ENCODE peak calls at places on chromosomes 1 and 21, in seven cellular contexts. K is tibial artery; E is left ventricle myocardium inferior; Q is RWPE2; A is CD4-positive, alpha-beta memory T cell; R is upper lobe of right lung; J is neural progenitor cell. X is an unnamed sample.

GRCh38 chr1:17869826-17870225 is 114.7 kb downstream of the ACTL8 start:
- DNase-seq in K (no peak), R (no peak), E (no peak), Q (no peak), A (no peak), J (no peak), X (no peak)

GRCh38 chr1:1677718-1678580 is 14.6 kb downstream of the SLC35E2B start:
- DNase-seq in J (no peak), E (no peak), Q (no peak), K (no peak), A (peak), R (peak), X (peak)

GRCh38 chr1:201153474-201154388 is 543 bp downstream of the TMEM9 start:
- DNase-seq in Q (no peak), E (no peak), A (no peak), J (no peak), R (no peak), K (peak), X (no peak)

GRCh38 chr1:234907585-234908457 is 220.8 kb downstream of the TOMM20 start:
- DNase-seq in Q (no peak), J (no peak), R (no peak), A (no peak), K (no peak), E (no peak), X (no peak)

GRCh38 chr1:230715510-230715909 is 1.6 kb upstream of the AGT start:
- DNase-seq in K (no peak), R (no peak), A (no peak), E (no peak), Q (no peak), J (no peak), X (no peak)

GRCh38 chr1:55547441-55547840 is 332.3 kb upstream of the USP24 start:
- DNase-seq in R (no peak), Q (no peak), K (no peak), J (no peak), E (no peak), A (no peak), X (no peak)

GRCh38 chr1:161739865-161740566 is 9.6 kb upstream of the DUSP12 start:
- DNase-seq in K (peak), R (no peak), A (no peak), Q (no peak), E (no peak), J (no peak), X (no peak)

GRCh38 chr1:14451217-14451616 is 147.3 kb upstream of the KAZN start:
- DNase-seq in E (no peak), Q (no peak), A (no peak), J (no peak), K (no peak), R (no peak), X (no peak)

GRCh38 chr1:194013561-194013960 is 827.1 kb upstream of the B3GALT2 start:
- DNase-seq in K (no peak), E (no peak), R (no peak), A (no peak), Q (no peak), J (no peak), X (no peak)

GRCh38 chr21:45074818-45075605 is 632 bp downstream of the ADARB1 start:
- DNase-seq in E (no peak), Q (no peak), R (peak), A (peak), K (no peak), J (peak), X (peak)

GRCh38 chr1:228170666-228171065 is 5.1 kb downstream of the IBA57 start:
- DNase-seq in R (no peak), Q (no peak), K (no peak), J (no peak), E (no peak), A (no peak), X (peak)

GRCh38 chr1:25743164-25744139 is 56.5 kb upstream of the SELENON start:
- DNase-seq in Q (peak), R (peak), A (no peak), K (peak), E (peak), J (no peak), X (peak)

DNA sequence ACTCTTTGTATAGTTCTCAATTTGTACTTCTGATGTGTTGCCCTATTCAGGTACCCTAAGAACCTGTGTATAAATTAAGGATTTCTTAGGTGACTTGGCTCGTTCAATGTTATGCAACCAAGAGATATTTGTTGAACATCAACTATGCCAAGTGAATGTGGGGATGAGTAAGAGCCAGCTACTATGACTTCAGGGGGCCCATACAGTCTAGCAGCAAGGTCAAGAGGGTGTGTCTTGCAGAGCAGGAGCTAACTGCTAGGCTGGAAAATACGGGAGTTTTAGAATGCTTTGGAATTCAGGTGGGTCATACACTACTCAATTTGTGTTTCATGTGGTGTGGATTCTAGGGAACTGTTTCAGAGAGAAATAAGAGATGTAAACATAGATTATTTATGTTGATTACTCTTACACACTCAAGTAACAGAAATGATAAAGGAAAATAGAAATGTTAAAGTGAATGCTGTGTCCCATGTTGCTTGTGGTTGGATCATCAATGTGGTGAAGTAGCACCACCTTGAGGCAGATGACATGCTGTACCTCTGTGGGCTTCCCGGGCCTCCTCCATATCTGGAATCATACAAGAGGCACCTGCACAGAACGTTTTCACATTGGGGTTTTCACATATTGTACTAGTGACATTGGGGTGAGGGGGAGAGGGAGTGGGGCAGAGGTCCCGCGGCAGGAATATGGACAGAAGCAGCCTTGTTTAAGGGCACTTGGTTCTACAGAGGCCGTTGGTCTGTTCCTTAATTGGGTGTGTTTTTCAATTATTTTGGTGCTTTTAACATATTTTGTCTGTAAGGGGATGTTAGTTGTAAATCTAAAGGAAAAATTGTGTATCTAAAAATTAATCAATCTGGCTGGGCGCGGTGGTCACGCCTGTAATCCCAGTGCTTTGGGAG is 12.4 kb downstream of the ARPC5 start:
- DNase-seq in A (peak), Q (no peak), R (no peak), E (peak), J (peak), K (no peak), X (no peak)
- H3K27ac ChIP-seq in A (no peak), Q (peak), R (peak), E (peak), J (no peak), K (peak), X (peak)

DNA sequence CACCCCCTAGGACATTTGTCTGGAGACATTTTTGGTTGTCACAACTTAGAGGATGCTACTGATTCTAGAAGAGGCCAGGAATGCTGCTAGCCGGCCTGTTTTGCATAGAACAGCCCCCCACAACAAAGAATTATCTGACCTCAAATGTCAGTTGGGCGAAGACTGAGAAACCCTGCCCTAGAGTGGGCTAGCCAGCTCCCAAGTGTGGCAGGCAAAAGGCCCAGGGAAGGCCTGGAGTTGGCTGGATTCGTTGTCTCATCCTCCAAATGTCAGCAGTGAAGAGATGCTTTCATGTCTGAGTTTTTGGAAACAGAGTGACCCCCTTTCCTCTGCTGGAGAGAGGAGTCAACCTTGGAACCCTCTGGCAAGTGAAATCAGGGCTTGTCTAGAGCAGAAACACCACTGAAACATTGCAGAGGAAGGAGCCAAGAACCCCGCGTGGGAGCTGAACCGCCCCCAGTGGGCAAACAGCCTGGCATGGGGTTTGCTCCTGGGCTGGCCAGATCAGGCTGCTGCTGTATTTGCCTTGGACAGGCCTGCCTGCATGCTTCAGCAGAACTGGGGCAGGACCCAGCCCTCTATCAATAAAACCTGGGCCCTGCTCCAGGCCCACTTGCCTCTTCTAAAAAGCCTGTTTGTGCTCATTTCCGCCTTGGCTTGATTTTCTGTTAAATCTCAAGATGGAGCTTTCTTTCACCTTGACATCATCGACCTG is 32.9 kb downstream of the RASSF5 start:
- DNase-seq in E (no peak), J (no peak), Q (no peak), R (peak), K (peak), A (no peak), X (no peak)
- H3K27ac ChIP-seq in E (peak), J (no peak), Q (no peak), R (peak), K (peak), A (no peak), X (peak)

GRCh38 chr1:166849135-166849534 is 9.9 kb downstream of the POGK start:
- DNase-seq in Q (no peak), J (no peak), E (no peak), A (no peak), R (no peak), K (no peak), X (no peak)
- H3K27ac ChIP-seq in Q (no peak), J (no peak), E (no peak), A (no peak), R (no peak), K (no peak), X (no peak)

GRCh38 chr1:206655471-206655882 is 20.1 kb downstream of the DYRK3 start:
- DNase-seq in K (no peak), A (no peak), J (no peak), E (peak), R (no peak), Q (no peak), X (no peak)
- H3K27ac ChIP-seq in K (no peak), A (no peak), J (no peak), E (peak), R (no peak), Q (no peak), X (no peak)

GRCh38 chr1:3215198-3216045 is 146.4 kb downstream of the PRDM16 start:
- DNase-seq in J (no peak), K (no peak), A (no peak), Q (no peak), E (no peak), R (no peak), X (no peak)

GRCh38 chr1:3217887-3218679 is 149.1 kb downstream of the PRDM16 start:
- DNase-seq in J (no peak), E (no peak), K (no peak), R (no peak), A (no peak), Q (no peak), X (no peak)

GRCh38 chr1:3219005-3219724 is 150.2 kb downstream of the PRDM16 start:
- DNase-seq in A (no peak), E (peak), Q (no peak), R (peak), J (peak), K (peak), X (peak)

GRCh38 chr1:3219725-3220467 is 150.9 kb downstream of the PRDM16 start:
- DNase-seq in R (no peak), Q (no peak), A (no peak), J (no peak), E (no peak), K (no peak), X (no peak)

DNA sequence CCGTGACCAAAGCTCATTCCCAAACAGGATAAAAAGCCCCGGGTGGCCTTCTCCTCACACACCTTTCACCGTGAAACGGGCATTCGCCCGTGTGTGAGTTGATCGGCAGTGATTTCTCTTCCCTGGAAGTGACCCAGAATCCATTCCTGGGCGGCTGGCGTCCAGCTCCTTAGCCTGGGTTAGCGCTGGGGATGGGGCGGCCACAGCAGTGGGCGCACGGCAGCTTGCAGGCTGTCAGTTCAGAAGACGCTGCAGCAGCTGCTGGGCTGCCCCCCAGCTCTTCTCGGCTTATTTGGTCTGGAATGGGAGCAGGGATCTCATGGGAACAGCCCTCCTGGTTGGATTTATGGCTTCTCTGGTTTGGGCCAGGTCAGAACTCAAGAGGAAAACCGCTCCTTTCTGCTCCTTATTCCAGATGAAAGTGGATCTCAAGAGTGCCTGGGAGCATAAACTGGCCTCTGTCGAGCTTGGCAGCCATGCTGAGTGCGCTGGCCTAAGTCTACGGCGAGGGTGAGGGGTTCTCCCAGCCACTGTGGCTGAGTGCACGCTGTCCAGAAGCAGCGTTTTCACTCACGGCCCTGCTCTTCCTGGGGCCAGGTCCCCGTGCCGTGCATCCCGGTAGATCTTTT is 148.2 kb downstream of the PRDM16 start:
- DNase-seq in A (no peak), E (no peak), K (no peak), Q (no peak), J (no peak), R (no peak), X (no peak)
- H3K27ac ChIP-seq in A (no peak), E (no peak), K (peak), Q (no peak), J (no peak), R (no peak), X (peak)

GRCh38 chr1:236489710-236490377 is 33.9 kb upstream of the LGALS8 start:
- DNase-seq in E (no peak), R (no peak), K (no peak), Q (no peak), J (peak), A (peak), X (no peak)
- H3K27ac ChIP-seq in E (no peak), R (no peak), K (no peak), Q (no peak), J (no peak), A (no peak), X (no peak)

GRCh38 chr1:198542632-198543031 is 2.2 kb upstream of the ATP6V1G3 start:
- DNase-seq in E (no peak), Q (no peak), A (no peak), R (no peak), K (no peak), J (no peak), X (no peak)

GRCh38 chr1:198544265-198544664 is 3.8 kb upstream of the ATP6V1G3 start:
- DNase-seq in J (no peak), A (no peak), R (no peak), E (no peak), Q (no peak), K (no peak), X (no peak)

GRCh38 chr1:198545156-198545555 is 4.7 kb upstream of the ATP6V1G3 start:
- DNase-seq in K (no peak), J (no peak), R (no peak), A (no peak), E (no peak), Q (no peak), X (no peak)

GRCh38 chr1:198541737-198542136 is 1.3 kb upstream of the ATP6V1G3 start:
- DNase-seq in A (no peak), R (no peak), E (no peak), J (no peak), Q (no peak), K (no peak), X (no peak)

GRCh38 chr1:198543670-198544260 is 3.3 kb upstream of the ATP6V1G3 start:
- DNase-seq in E (no peak), Q (no peak), K (no peak), R (no peak), J (no peak), A (no peak), X (no peak)
- H3K27ac ChIP-seq in E (no peak), Q (no peak), K (no peak), R (no peak), J (no peak), A (no peak), X (no peak)

GRCh38 chr21:41706678-41707077 is 60.2 kb downstream of the RIPK4 start:
- DNase-seq in A (no peak), R (no peak), E (no peak), J (no peak), K (no peak), Q (no peak), X (no peak)

GRCh38 chr21:41705546-41706262 is 61.1 kb downstream of the RIPK4 start:
- DNase-seq in E (no peak), A (no peak), J (no peak), R (no peak), Q (no peak), K (no peak), X (no peak)

GRCh38 chr21:41706263-41706639 is 60.6 kb downstream of the RIPK4 start:
- DNase-seq in K (no peak), A (no peak), E (no peak), Q (no peak), J (no peak), R (no peak), X (no peak)

GRCh38 chr21:41701749-41702148 is 65.1 kb downstream of the RIPK4 start:
- DNase-seq in Q (no peak), K (no peak), R (no peak), E (no peak), J (no peak), A (no peak), X (no peak)

DNA sequence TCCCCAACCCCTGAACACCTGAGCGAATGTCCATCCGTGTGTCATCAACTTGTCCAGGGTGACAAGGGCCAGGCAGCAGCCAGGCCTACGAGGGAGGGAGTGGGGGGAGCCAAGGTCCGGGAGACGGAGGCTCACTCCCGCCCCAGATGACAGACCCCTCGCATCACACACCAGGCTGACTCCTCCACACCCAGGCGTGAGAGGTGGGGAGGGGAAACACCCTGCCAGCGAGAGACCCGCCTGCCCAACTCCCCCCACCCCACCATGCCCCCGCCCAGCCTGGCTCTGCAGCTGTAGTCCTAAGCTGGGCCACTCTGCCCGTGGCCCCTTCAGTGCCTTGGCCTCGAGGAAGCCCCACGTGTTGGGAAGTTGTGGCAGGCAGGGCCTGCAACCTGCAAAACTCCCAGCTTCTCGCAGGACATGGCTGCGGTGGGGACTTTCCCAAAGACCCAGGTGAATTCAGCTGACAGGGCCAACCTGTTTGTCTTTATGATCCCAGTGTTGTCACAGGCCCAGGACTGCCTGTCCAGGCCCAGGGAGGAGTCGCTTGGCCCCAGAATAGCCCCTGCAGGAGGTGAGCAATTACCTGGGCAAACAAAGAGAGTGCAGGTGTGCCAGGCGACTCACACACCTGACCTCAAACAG is 62.9 kb downstream of the RIPK4 start:
- DNase-seq in Q (no peak), R (no peak), A (no peak), K (no peak), J (no peak), E (no peak), X (no peak)
- H3K27ac ChIP-seq in Q (no peak), R (no peak), A (no peak), K (no peak), J (no peak), E (no peak), X (no peak)

DNA sequence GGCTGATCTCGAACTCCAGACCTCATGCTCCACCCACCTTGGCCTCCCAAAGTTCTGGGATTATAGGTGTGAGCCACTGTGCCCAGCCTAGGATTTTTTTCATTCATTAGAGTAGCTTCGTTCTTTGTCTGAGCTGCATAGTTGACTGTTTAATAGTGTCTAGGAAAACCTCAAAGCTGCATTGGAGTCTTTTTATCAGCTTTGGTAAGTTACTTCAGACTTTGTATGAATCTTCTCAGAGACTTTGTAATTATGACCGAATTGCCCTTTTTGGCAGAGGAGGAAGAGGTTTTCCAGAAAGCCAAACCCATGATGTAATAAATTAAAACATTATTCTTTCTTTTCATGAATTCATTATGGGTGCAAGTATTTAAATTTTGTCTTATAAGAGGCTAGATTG is 5.1 kb downstream of the DNAJB4 start:
- DNase-seq in K (no peak), J (no peak), R (no peak), E (no peak), A (no peak), Q (no peak), X (no peak)
- H3K27ac ChIP-seq in K (peak), J (no peak), R (no peak), E (peak), A (no peak), Q (no peak), X (peak)

DNA sequence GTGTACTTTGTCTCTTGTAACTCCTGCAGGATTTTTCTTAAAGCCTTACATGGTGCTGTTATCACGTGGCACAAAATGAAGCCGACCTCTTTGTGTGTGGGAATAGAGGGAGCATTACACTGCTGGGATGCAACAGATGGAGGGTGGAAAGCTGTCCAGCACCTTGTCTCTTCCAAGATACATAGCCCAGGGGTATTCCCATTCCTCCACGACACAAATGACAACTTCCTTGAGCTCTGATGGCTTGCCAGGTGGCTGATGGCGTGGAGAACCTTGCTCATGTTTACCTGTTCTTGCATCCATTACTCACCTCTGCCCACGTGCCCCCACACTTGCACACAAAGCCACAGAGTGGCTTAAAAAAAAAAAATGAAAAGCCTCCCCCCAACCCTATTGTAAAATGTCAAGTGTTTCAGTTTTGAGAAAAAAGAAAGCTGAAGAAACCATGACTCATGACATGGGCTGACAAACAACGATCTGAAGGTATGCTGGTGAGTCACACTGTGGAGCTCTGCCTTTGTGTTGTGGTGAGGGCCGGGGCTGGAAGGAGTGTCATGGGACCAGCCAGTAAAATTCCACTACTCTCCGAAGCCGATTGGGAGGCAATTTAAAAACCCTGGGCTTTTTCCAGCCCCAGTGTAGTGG is 32.0 kb upstream of the ATP5PO start:
- DNase-seq in R (peak), A (peak), E (peak), Q (peak), K (peak), J (peak), X (peak)
- H3K27ac ChIP-seq in R (peak), A (peak), E (peak), Q (peak), K (peak), J (peak), X (peak)

X was measured in sigmoid colon.